ENCODE peak calls at places on chromosome 5, in six cellular contexts. One of them, this sample, is unnamed.

GRCh38 chr5:90941002-90941720 is 382.6 kb downstream of the ADGRV1 start:
- DNase-seq in fibroblast of lung: no peak
- DNase-seq in GM23338: no peak
- DNase-seq in right atrium auricular region: no peak
- DNase-seq in MM.1S: no peak
- DNase-seq in AG09309: no peak
- DNase-seq in this sample: no peak

GRCh38 chr5:134423376-134423775 is 11.7 kb upstream of the CDKN2AIPNL start:
- DNase-seq in MM.1S: no peak
- DNase-seq in right atrium auricular region: no peak
- DNase-seq in AG09309: no peak
- DNase-seq in fibroblast of lung: no peak
- DNase-seq in GM23338: no peak
- DNase-seq in this sample: no peak

GRCh38 chr5:90161399-90161798 is 248.2 kb downstream of the CETN3 start:
- DNase-seq in MM.1S: no peak
- DNase-seq in right atrium auricular region: peak; percentile 60
- DNase-seq in AG09309: no peak
- DNase-seq in fibroblast of lung: peak; percentile 40
- DNase-seq in GM23338: peak; percentile 85
- DNase-seq in this sample: no peak

GRCh38 chr5:141094481-141095262 is at the start of gene PCDHB2:
- DNase-seq in GM23338: peak; percentile 98
- DNase-seq in MM.1S: peak; percentile 70
- DNase-seq in right atrium auricular region: no peak
- DNase-seq in AG09309: peak; percentile 55
- DNase-seq in fibroblast of lung: peak; percentile 23
- DNase-seq in this sample: no peak

GRCh38 chr5:62268792-62269191 is 37.2 kb upstream of the KIF2A start:
- DNase-seq in AG09309: no peak
- DNase-seq in right atrium auricular region: no peak
- DNase-seq in fibroblast of lung: no peak
- DNase-seq in MM.1S: no peak
- DNase-seq in GM23338: no peak
- DNase-seq in this sample: no peak

GRCh38 chr5:77282337-77283027 is 72.0 kb downstream of the PDE8B start:
- DNase-seq in AG09309: peak; percentile 71
- DNase-seq in right atrium auricular region: no peak
- DNase-seq in GM23338: peak; percentile 27
- DNase-seq in MM.1S: no peak
- DNase-seq in fibroblast of lung: peak; percentile 50
- DNase-seq in this sample: no peak

GRCh38 chr5:135271533-135272310 is 127.3 kb downstream of the MACROH2A1 start:
- DNase-seq in fibroblast of lung: peak; percentile 59
- DNase-seq in right atrium auricular region: no peak
- DNase-seq in MM.1S: no peak
- DNase-seq in AG09309: peak; percentile 45
- DNase-seq in GM23338: no peak
- DNase-seq in this sample: no peak

GRCh38 chr5:125327676-125328075 is 581.2 kb upstream of the ZNF608 start:
- DNase-seq in MM.1S: peak; percentile 70
- DNase-seq in right atrium auricular region: no peak
- DNase-seq in AG09309: no peak
- DNase-seq in fibroblast of lung: no peak
- DNase-seq in GM23338: peak; percentile 24
- DNase-seq in this sample: no peak

GRCh38 chr5:16392718-16393117 is 72.9 kb downstream of the ZNF622 start:
- DNase-seq in AG09309: no peak
- DNase-seq in GM23338: peak; percentile 33
- DNase-seq in fibroblast of lung: no peak
- DNase-seq in MM.1S: no peak
- DNase-seq in right atrium auricular region: no peak
- DNase-seq in this sample: no peak

GRCh38 chr5:100560860-100561259 is 25.7 kb downstream of the FAM174A start:
- DNase-seq in GM23338: no peak
- DNase-seq in MM.1S: no peak
- DNase-seq in right atrium auricular region: no peak
- DNase-seq in fibroblast of lung: peak; percentile 37
- DNase-seq in AG09309: no peak
- DNase-seq in this sample: no peak

GRCh38 chr5:13653709-13654108 is 290.8 kb downstream of the DNAH5 start:
- DNase-seq in AG09309: no peak
- DNase-seq in GM23338: no peak
- DNase-seq in MM.1S: no peak
- DNase-seq in right atrium auricular region: no peak
- DNase-seq in fibroblast of lung: no peak
- DNase-seq in this sample: no peak

GRCh38 chr5:155732587-155733376 is 594.2 kb upstream of the SGCD start:
- DNase-seq in right atrium auricular region: no peak
- DNase-seq in GM23338: no peak
- DNase-seq in AG09309: no peak
- DNase-seq in MM.1S: no peak
- DNase-seq in fibroblast of lung: no peak
- DNase-seq in this sample: no peak

GRCh38 chr5:159547466-159548195 is 217.3 kb upstream of the IL12B start:
- DNase-seq in right atrium auricular region: no peak
- DNase-seq in fibroblast of lung: peak; percentile 23
- DNase-seq in GM23338: no peak
- DNase-seq in MM.1S: no peak
- DNase-seq in AG09309: no peak
- DNase-seq in this sample: no peak

GRCh38 chr5:164013077-164013670 is 507.8 kb downstream of the MAT2B start:
- DNase-seq in GM23338: peak; percentile 89
- DNase-seq in MM.1S: peak; percentile 76
- DNase-seq in right atrium auricular region: no peak
- DNase-seq in fibroblast of lung: peak; percentile 63
- DNase-seq in AG09309: peak; percentile 41
- DNase-seq in this sample: no peak

GRCh38 chr5:9878196-9878595 is 248.0 kb upstream of the TAS2R1 start:
- DNase-seq in GM23338: no peak
- DNase-seq in MM.1S: no peak
- DNase-seq in fibroblast of lung: no peak
- DNase-seq in right atrium auricular region: no peak
- DNase-seq in AG09309: no peak
- DNase-seq in this sample: no peak

GRCh38 chr5:72145351-72145750 is 38.1 kb downstream of the MAP1B start:
- DNase-seq in right atrium auricular region: no peak
- DNase-seq in GM23338: no peak
- DNase-seq in MM.1S: no peak
- DNase-seq in AG09309: no peak
- DNase-seq in fibroblast of lung: no peak
- DNase-seq in this sample: no peak

GRCh38 chr5:82164957-82165698 is 113.0 kb downstream of the RPS23 start:
- DNase-seq in MM.1S: no peak
- DNase-seq in AG09309: no peak
- DNase-seq in fibroblast of lung: peak; percentile 80
- DNase-seq in GM23338: peak; percentile 53
- DNase-seq in right atrium auricular region: no peak
- DNase-seq in this sample: no peak

GRCh38 chr5:132475939-132476852 is 14.4 kb downstream of the IRF1 start:
- DNase-seq in fibroblast of lung: no peak
- DNase-seq in GM23338: no peak
- DNase-seq in AG09309: no peak
- DNase-seq in right atrium auricular region: no peak
- DNase-seq in MM.1S: no peak
- DNase-seq in this sample: peak; percentile 55

GRCh38 chr5:158166424-158166823 is 307.5 kb upstream of the CLINT1 start:
- DNase-seq in AG09309: no peak
- DNase-seq in MM.1S: no peak
- DNase-seq in GM23338: no peak
- DNase-seq in right atrium auricular region: no peak
- DNase-seq in fibroblast of lung: no peak
- DNase-seq in this sample: no peak

GRCh38 chr5:78889759-78890158 is 95.4 kb downstream of the ARSB start:
- DNase-seq in fibroblast of lung: peak; percentile 73
- DNase-seq in GM23338: no peak
- DNase-seq in MM.1S: no peak
- DNase-seq in right atrium auricular region: no peak
- DNase-seq in AG09309: no peak
- DNase-seq in this sample: no peak

GRCh38 chr5:41707853-41708603 is 162.2 kb downstream of the OXCT1 start:
- DNase-seq in MM.1S: peak; percentile 48
- DNase-seq in right atrium auricular region: no peak
- DNase-seq in GM23338: peak; percentile 78
- DNase-seq in AG09309: peak; percentile 44
- DNase-seq in fibroblast of lung: peak; percentile 41
- DNase-seq in this sample: no peak

GRCh38 chr5:141039517-141039916 is 11.7 kb upstream of the PCDHB1 start:
- DNase-seq in right atrium auricular region: no peak
- DNase-seq in fibroblast of lung: no peak
- DNase-seq in MM.1S: no peak
- DNase-seq in AG09309: no peak
- DNase-seq in GM23338: peak; percentile 13
- DNase-seq in this sample: no peak

GRCh38 chr5:161530700-161531099 is 15.8 kb downstream of the GABRB2 start:
- DNase-seq in AG09309: no peak
- DNase-seq in MM.1S: no peak
- DNase-seq in fibroblast of lung: no peak
- DNase-seq in right atrium auricular region: no peak
- DNase-seq in GM23338: no peak
- DNase-seq in this sample: no peak

GRCh38 chr5:41286165-41286564 is 72.8 kb upstream of the C6 start:
- DNase-seq in right atrium auricular region: no peak
- DNase-seq in MM.1S: no peak
- DNase-seq in AG09309: no peak
- DNase-seq in fibroblast of lung: no peak
- DNase-seq in GM23338: no peak
- DNase-seq in this sample: no peak

GRCh38 chr5:171813813-171814212 is 28.2 kb downstream of the SMIM23 start:
- DNase-seq in MM.1S: no peak
- DNase-seq in fibroblast of lung: no peak
- DNase-seq in right atrium auricular region: no peak
- DNase-seq in AG09309: no peak
- DNase-seq in GM23338: no peak
- DNase-seq in this sample: no peak

GRCh38 chr5:107215581-107215980 is 455.2 kb downstream of the EFNA5 start:
- DNase-seq in right atrium auricular region: no peak
- DNase-seq in GM23338: no peak
- DNase-seq in AG09309: no peak
- DNase-seq in MM.1S: no peak
- DNase-seq in fibroblast of lung: peak; percentile 23
- DNase-seq in this sample: no peak

GRCh38 chr5:66841264-66841663 is 245.1 kb downstream of the MAST4 start:
- DNase-seq in fibroblast of lung: no peak
- DNase-seq in right atrium auricular region: no peak
- DNase-seq in AG09309: no peak
- DNase-seq in GM23338: no peak
- DNase-seq in MM.1S: no peak
- DNase-seq in this sample: no peak
- TF ChIP-seq CTCF in fibroblast of lung: no peak
- TF ChIP-seq CTCF in right atrium auricular region: no peak
- TF ChIP-seq CTCF in AG09309: no peak
- TF ChIP-seq CTCF in GM23338: no peak
- TF ChIP-seq CTCF in MM.1S: no peak
- TF ChIP-seq CTCF in this sample: no peak

GRCh38 chr5:129094924-129095797 is 612 bp downstream of the ISOC1 start:
- DNase-seq in MM.1S: peak; percentile 53
- DNase-seq in GM23338: peak; percentile 57
- DNase-seq in right atrium auricular region: peak; percentile 74
- DNase-seq in fibroblast of lung: peak; percentile 29
- DNase-seq in AG09309: no peak
- DNase-seq in this sample: peak; percentile 94

GRCh38 chr5:129094087-129094923 is at the start of gene ISOC1:
- DNase-seq in MM.1S: peak; percentile 94
- DNase-seq in AG09309: peak; percentile 44
- DNase-seq in fibroblast of lung: peak; percentile 88
- DNase-seq in GM23338: peak; percentile 92
- DNase-seq in right atrium auricular region: peak; percentile 79
- DNase-seq in this sample: peak; percentile 96

GRCh38 chr5:129098488-129099183 is 4.1 kb downstream of the ISOC1 start:
- DNase-seq in MM.1S: no peak
- DNase-seq in AG09309: no peak
- DNase-seq in right atrium auricular region: no peak
- DNase-seq in fibroblast of lung: no peak
- DNase-seq in GM23338: no peak
- DNase-seq in this sample: no peak

GRCh38 chr5:129097498-129098296 is 3.1 kb downstream of the ISOC1 start:
- DNase-seq in AG09309: no peak
- DNase-seq in MM.1S: no peak
- DNase-seq in right atrium auricular region: no peak
- DNase-seq in fibroblast of lung: no peak
- DNase-seq in GM23338: no peak
- DNase-seq in this sample: no peak

GRCh38 chr5:129096382-129096991 is 1.9 kb downstream of the ISOC1 start:
- DNase-seq in AG09309: no peak
- DNase-seq in fibroblast of lung: no peak
- DNase-seq in GM23338: peak; percentile 56
- DNase-seq in MM.1S: no peak
- DNase-seq in right atrium auricular region: no peak
- DNase-seq in this sample: no peak
- TF ChIP-seq CTCF in AG09309: no peak
- TF ChIP-seq CTCF in fibroblast of lung: no peak
- TF ChIP-seq CTCF in GM23338: no peak
- TF ChIP-seq CTCF in MM.1S: no peak
- TF ChIP-seq CTCF in right atrium auricular region: no peak
- TF ChIP-seq CTCF in this sample: no peak

DNA sequence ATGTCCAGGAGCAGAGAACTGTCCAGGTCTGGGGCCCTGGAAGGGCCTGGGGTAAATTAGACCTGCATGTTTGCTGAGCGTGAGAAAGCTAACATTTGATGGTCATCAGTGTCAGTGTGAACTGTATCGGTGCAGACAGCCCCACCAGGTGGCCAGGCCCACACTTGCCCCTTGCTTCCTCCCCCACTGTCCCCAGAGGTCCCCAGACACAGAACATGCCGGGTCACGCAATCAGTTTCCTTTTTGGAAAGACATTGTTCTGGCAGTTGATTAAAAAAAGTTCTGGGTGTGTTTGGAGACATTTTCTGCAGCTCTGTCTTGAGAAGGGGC is 1.5 kb downstream of the NKD2 start:
- DNase-seq in MM.1S: no peak
- DNase-seq in GM23338: no peak
- DNase-seq in right atrium auricular region: peak; percentile 57
- DNase-seq in fibroblast of lung: no peak
- DNase-seq in AG09309: no peak
- DNase-seq in this sample: peak; percentile 53
- TF ChIP-seq CTCF in MM.1S: peak; percentile 41
- TF ChIP-seq CTCF in GM23338: no peak
- TF ChIP-seq CTCF in right atrium auricular region: no peak
- TF ChIP-seq CTCF in fibroblast of lung: no peak
- TF ChIP-seq CTCF in AG09309: peak; percentile 4
- TF ChIP-seq CTCF in this sample: peak; percentile 30

GRCh38 chr5:75049581-75050274 is 2.6 kb downstream of the GCNT4 start:
- DNase-seq in fibroblast of lung: peak; percentile 51
- DNase-seq in MM.1S: peak; percentile 70
- DNase-seq in right atrium auricular region: no peak
- DNase-seq in GM23338: peak; percentile 90
- DNase-seq in AG09309: no peak
- DNase-seq in this sample: no peak

GRCh38 chr5:75051217-75051751 is 1.1 kb downstream of the GCNT4 start:
- DNase-seq in GM23338: peak; percentile 19
- DNase-seq in MM.1S: no peak
- DNase-seq in AG09309: no peak
- DNase-seq in fibroblast of lung: no peak
- DNase-seq in right atrium auricular region: no peak
- DNase-seq in this sample: no peak

GRCh38 chr5:75052461-75053285 is at the start of gene GCNT4:
- DNase-seq in MM.1S: no peak
- DNase-seq in right atrium auricular region: no peak
- DNase-seq in fibroblast of lung: peak; percentile 58
- DNase-seq in AG09309: no peak
- DNase-seq in GM23338: peak; percentile 69
- DNase-seq in this sample: no peak

GRCh38 chr5:75048457-75048953 is 3.9 kb downstream of the GCNT4 start:
- DNase-seq in MM.1S: peak; percentile 84
- DNase-seq in AG09309: peak; percentile 45
- DNase-seq in GM23338: no peak
- DNase-seq in right atrium auricular region: no peak
- DNase-seq in fibroblast of lung: peak; percentile 80
- DNase-seq in this sample: no peak

GRCh38 chr5:75050415-75050814 is 1.9 kb downstream of the GCNT4 start:
- DNase-seq in GM23338: peak; percentile 88
- DNase-seq in MM.1S: no peak
- DNase-seq in right atrium auricular region: no peak
- DNase-seq in AG09309: no peak
- DNase-seq in fibroblast of lung: no peak
- DNase-seq in this sample: no peak
- TF ChIP-seq CTCF in GM23338: peak; percentile 53
- TF ChIP-seq CTCF in MM.1S: no peak
- TF ChIP-seq CTCF in right atrium auricular region: no peak
- TF ChIP-seq CTCF in AG09309: peak; percentile 31
- TF ChIP-seq CTCF in fibroblast of lung: peak; percentile 22
- TF ChIP-seq CTCF in this sample: no peak

This sample was measured in chondrocyte.